ENCODE peak calls at places on chromosomes 2 and 18, in nine cellular contexts. D is IMR-90, H is neuronal stem cell, J is PC-9, B is lung, L is gastrocnemius medialis, Z is mesenchymal stem cell, Q is upper lobe of right lung, K is colonic mucosa. F is an unnamed sample. For H3K4me1, the result is how much of the 10 kb centered on the place peaks cover.

GRCh38 chr2:56184500-56184996 is 758 bp downstream of the CCDC85A start:
- DNase-seq in D (no peak), H (peak), J (no peak), B (peak), L (no peak), Z (peak), Q (peak), K (peak), F (no peak)

GRCh38 chr2:66437055-66437454 is 2.1 kb downstream of the MEIS1 start:
- DNase-seq in D (no peak), H (no peak), J (no peak), B (no peak), L (no peak), Z (peak), Q (no peak), K (no peak), F (no peak)

GRCh38 chr18:48975817-48976649 is 25.3 kb upstream of the SMAD7 start:
- DNase-seq in D (peak), H (peak), J (peak), B (peak), L (peak), Z (peak), Q (peak), K (peak), F (peak)

GRCh38 chr18:14089781-14090180 is 42.5 kb downstream of the ZNF519 start:
- DNase-seq in D (peak), H (no peak), J (no peak), B (no peak), L (no peak), Z (peak), Q (no peak), K (no peak), F (no peak)

GRCh38 chr2:169069818-169070217 is 455 bp downstream of the DHRS9 start:
- DNase-seq in D (no peak), H (no peak), J (no peak), B (no peak), L (no peak), Z (no peak), Q (no peak), K (no peak), F (no peak)

GRCh38 chr2:207184348-207184747 is 18.6 kb upstream of the KLF7 start:
- DNase-seq in D (peak), H (no peak), J (no peak), B (no peak), L (no peak), Z (peak), Q (no peak), K (no peak), F (no peak)

GRCh38 chr18:49177812-49178211 is 227.0 kb upstream of the SMAD7 start:
- DNase-seq in D (peak), H (no peak), J (no peak), B (no peak), L (no peak), Z (peak), Q (no peak), K (no peak), F (no peak)

GRCh38 chr2:1750935-1751767 is 6.8 kb upstream of the PXDN start:
- DNase-seq in D (peak), H (peak), J (peak), B (peak), L (peak), Z (peak), Q (peak), K (peak), F (peak)

GRCh38 chr2:227456772-227457171 is 15.2 kb upstream of the AGFG1 start:
- DNase-seq in D (peak), H (no peak), J (no peak), B (no peak), L (no peak), Z (no peak), Q (no peak), K (no peak), F (no peak)

GRCh38 chr2:120400546-120400945 is 54.6 kb downstream of the INHBB start:
- DNase-seq in D (no peak), H (no peak), J (no peak), B (no peak), L (no peak), Z (no peak), Q (no peak), K (no peak), F (no peak)

GRCh38 chr18:4547126-4547525 is 92.0 kb upstream of the DLGAP1 start:
- DNase-seq in D (no peak), H (no peak), J (no peak), B (no peak), L (no peak), Z (no peak), Q (no peak), K (no peak), F (no peak)

GRCh38 chr2:48274040-48274439 is 255.9 kb upstream of the STON1 start:
- DNase-seq in D (no peak), H (no peak), J (no peak), B (no peak), L (no peak), Z (no peak), Q (no peak), K (no peak), F (no peak)

GRCh38 chr18:32760391-32760790 is 12.4 kb downstream of the KLHL14 start:
- DNase-seq in D (no peak), H (no peak), J (no peak), B (no peak), L (no peak), Z (no peak), Q (no peak), K (no peak), F (no peak)

GRCh38 chr2:120150040-120150482 is 73.1 kb downstream of the TMEM185B start:
- DNase-seq in D (peak), H (no peak), J (no peak), B (no peak), L (no peak), Z (no peak), Q (no peak), K (no peak), F (no peak)

GRCh38 chr2:12314119-12314735 is 402.5 kb upstream of the TRIB2 start:
- DNase-seq in D (no peak), H (no peak), J (no peak), B (no peak), L (no peak), Z (no peak), Q (no peak), K (no peak), F (no peak)

GRCh38 chr2:233828546-233829192 is 25.7 kb downstream of the HJURP start:
- DNase-seq in D (no peak), H (no peak), J (no peak), B (no peak), L (no peak), Z (no peak), Q (peak), K (no peak), F (no peak)

GRCh38 chr2:129237966-129238725 is 741.3 kb upstream of the RAB6C start:
- DNase-seq in D (no peak), H (no peak), J (no peak), B (no peak), L (no peak), Z (peak), Q (no peak), K (no peak), F (peak)

GRCh38 chr2:23420840-23421476 is 36.0 kb downstream of the KLHL29 start:
- DNase-seq in D (no peak), H (no peak), J (no peak), B (no peak), L (no peak), Z (no peak), Q (no peak), K (peak), F (no peak)

GRCh38 chr2:240286596-240286995 is 146.1 kb upstream of the OTOS start:
- DNase-seq in D (no peak), H (no peak), J (no peak), B (no peak), L (no peak), Z (no peak), Q (no peak), K (no peak), F (no peak)

GRCh38 chr18:48862116-48862515 is 88.6 kb downstream of the SMAD7 start:
- DNase-seq in D (no peak), H (no peak), J (no peak), B (no peak), L (no peak), Z (no peak), Q (no peak), K (no peak), F (no peak)

GRCh38 chr2:96541326-96541725 is 4.8 kb downstream of the ARID5A start:
- DNase-seq in D (peak), H (no peak), J (peak), B (no peak), L (no peak), Z (no peak), Q (no peak), K (no peak), F (no peak)

GRCh38 chr2:169705927-169706326 is 11.7 kb downstream of the PHOSPHO2 start:
- DNase-seq in D (peak), H (no peak), J (no peak), B (no peak), L (no peak), Z (peak), Q (no peak), K (no peak), F (no peak)

GRCh38 chr2:36570416-36570815 is 27.6 kb downstream of the FEZ2 start:
- DNase-seq in D (peak), H (no peak), J (no peak), B (no peak), L (no peak), Z (peak), Q (no peak), K (no peak), F (no peak)

GRCh38 chr2:85505551-85506238 is 33.3 kb upstream of the MAT2A start:
- DNase-seq in D (no peak), H (no peak), J (no peak), B (no peak), L (no peak), Z (no peak), Q (no peak), K (no peak), F (no peak)

GRCh38 chr2:105442056-105442455 is 43.2 kb upstream of the FHL2 start:
- DNase-seq in D (no peak), H (no peak), J (no peak), B (no peak), L (no peak), Z (no peak), Q (no peak), K (no peak), F (no peak)

GRCh38 chr2:222424281-222424728 is at the start of gene SGPP2:
- DNase-seq in D (no peak), H (no peak), J (peak), B (peak), L (no peak), Z (no peak), Q (peak), K (peak), F (no peak)

GRCh38 chr18:70249118-70249517 is 39.7 kb upstream of the SOCS6 start:
- DNase-seq in D (peak), H (no peak), J (no peak), B (no peak), L (no peak), Z (no peak), Q (no peak), K (no peak), F (peak)

GRCh38 chr2:39455826-39456225 is 18.7 kb upstream of the MAP4K3 start:
- DNase-seq in D (peak), H (no peak), J (no peak), B (no peak), L (no peak), Z (peak), Q (no peak), K (no peak), F (peak)

GRCh38 chr2:46674451-46674850 is 195.1 kb downstream of the TMEM247 start:
- DNase-seq in D (peak), H (no peak), J (no peak), B (no peak), L (no peak), Z (peak), Q (no peak), K (no peak), F (no peak)

GRCh38 chr2:127193164-127193947 is 26.7 kb downstream of the CYP27C1 start:
- DNase-seq in D (peak), H (no peak), J (no peak), B (no peak), L (no peak), Z (no peak), Q (no peak), K (no peak), F (no peak)

GRCh38 chr18:70380915-70381896 is 92.4 kb downstream of the SOCS6 start:
- DNase-seq in D (no peak), H (peak), J (no peak), B (no peak), L (no peak), Z (no peak), Q (no peak), K (peak), F (no peak)

GRCh38 chr18:68817584-68817983 is 19.7 kb downstream of the CCDC102B start:
- DNase-seq in D (peak), H (no peak), J (no peak), B (no peak), L (no peak), Z (peak), Q (no peak), K (no peak), F (no peak)

GRCh38 chr2:232951891-232952290 is 61.2 kb downstream of the NGEF start:
- DNase-seq in D (no peak), H (no peak), J (peak), B (no peak), L (no peak), Z (no peak), Q (no peak), K (no peak), F (peak)

GRCh38 chr2:173803344-173803893 is 161.8 kb downstream of the SP3 start:
- DNase-seq in D (no peak), H (no peak), J (no peak), B (no peak), L (no peak), Z (no peak), Q (no peak), K (no peak), F (no peak)

GRCh38 chr2:151861171-151861570 is 33.0 kb upstream of the ARL5A start:
- DNase-seq in D (no peak), H (no peak), J (no peak), B (no peak), L (no peak), Z (no peak), Q (no peak), K (no peak), F (no peak)

GRCh38 chr18:74817576-74817975 is 219.9 kb downstream of the ZNF407 start:
- DNase-seq in D (no peak), H (no peak), J (no peak), B (no peak), L (no peak), Z (no peak), Q (no peak), K (no peak), F (no peak)

GRCh38 chr18:7824970-7825369 is 257.9 kb downstream of the PTPRM start:
- DNase-seq in D (no peak), H (no peak), J (no peak), B (no peak), L (no peak), Z (no peak), Q (no peak), K (no peak), F (no peak)

GRCh38 chr2:219416938-219417337 is 1.2 kb upstream of the DES start:
- DNase-seq in D (no peak), H (no peak), J (no peak), B (no peak), L (no peak), Z (no peak), Q (no peak), K (no peak), F (no peak)

GRCh38 chr2:219416233-219416598 is 2.0 kb upstream of the DES start:
- DNase-seq in D (no peak), H (no peak), J (no peak), B (no peak), L (no peak), Z (no peak), Q (no peak), K (no peak), F (no peak)

GRCh38 chr2:219418155-219418569 is at the start of gene DES:
- DNase-seq in D (no peak), H (no peak), J (no peak), B (no peak), L (peak), Z (no peak), Q (no peak), K (no peak), F (no peak)

GRCh38 chr2:219418570-219419189 is 503 bp downstream of the DES start:
- DNase-seq in D (no peak), H (no peak), J (no peak), B (no peak), L (no peak), Z (no peak), Q (no peak), K (no peak), F (no peak)

GRCh38 chr2:219417374-219417773 is 803 bp upstream of the DES start:
- DNase-seq in D (no peak), H (no peak), J (no peak), B (no peak), L (peak), Z (no peak), Q (no peak), K (no peak), F (no peak)
- H3K27ac ChIP-seq in D (no peak), H (no peak), J (no peak), B (peak), L (peak), Z (no peak), Q (no peak), K (peak), F (no peak)

GRCh38 chr2:218292700-218293014 is 354 bp upstream of the TMBIM1 start:
- DNase-seq in D (no peak), H (no peak), J (no peak), B (no peak), L (no peak), Z (no peak), Q (no peak), K (no peak), F (no peak)
- H3K4me1 ChIP-seq in D (under half), H (under half), J (half or more), B (under half), L (under half), Z (under half), Q (half or more), K (under half), F (under half)

DNA sequence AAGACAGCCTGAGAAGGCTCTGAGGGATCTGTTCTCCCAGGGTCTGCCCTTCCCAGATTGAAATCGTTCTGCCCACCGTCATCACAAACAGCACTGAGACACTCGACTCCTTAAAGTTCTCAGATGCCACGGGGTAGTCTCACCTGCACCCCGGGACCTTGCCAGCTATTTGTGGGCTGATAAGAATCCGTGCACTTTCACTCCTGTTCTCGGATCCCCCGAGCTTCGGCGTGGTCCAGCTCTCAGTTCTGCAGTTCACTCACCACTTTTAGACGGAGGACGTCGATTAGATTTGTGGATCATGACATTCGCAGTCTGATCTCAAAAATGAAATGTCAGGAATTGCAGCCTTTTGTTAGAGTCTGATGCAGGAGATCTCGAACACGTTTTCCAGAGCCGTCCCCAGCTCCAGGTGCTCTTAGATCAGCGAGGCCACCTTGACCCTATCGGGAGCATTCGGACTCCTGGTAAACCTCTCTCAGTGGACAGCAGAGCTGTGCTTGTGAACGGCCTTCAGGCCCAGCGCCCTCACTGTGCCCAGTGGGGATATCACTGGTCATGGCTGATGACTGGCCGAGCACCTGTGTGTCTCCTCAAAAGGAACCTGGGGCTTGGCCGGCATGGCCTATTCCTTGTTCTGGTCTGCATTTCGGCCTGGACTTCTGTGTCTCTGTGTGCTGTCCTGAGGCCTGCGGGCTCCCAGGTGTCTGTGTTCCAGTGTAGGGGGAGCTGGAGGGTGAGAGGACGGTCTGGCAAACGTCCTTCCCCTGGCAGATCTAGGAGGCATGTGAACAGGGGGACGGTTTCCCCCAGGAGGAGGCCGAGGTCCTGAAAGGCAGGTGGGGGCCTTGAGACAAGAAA is 43.2 kb downstream of the TWIST2 start:
- DNase-seq in D (no peak), H (no peak), J (no peak), B (no peak), L (no peak), Z (no peak), Q (no peak), K (no peak), F (no peak)
- H3K27ac ChIP-seq in D (no peak), H (no peak), J (no peak), B (no peak), L (no peak), Z (no peak), Q (no peak), K (no peak), F (no peak)

GRCh38 chr18:9925369-9925768 is 11.6 kb downstream of the VAPA start:
- DNase-seq in D (peak), H (no peak), J (no peak), B (no peak), L (no peak), Z (no peak), Q (no peak), K (no peak), F (no peak)
- H3K4me1 ChIP-seq in D (under half), H (under half), J (under half), B (under half), L (half or more), Z (under half), Q (half or more), K (under half), F (half or more)

GRCh38 chr18:21597616-21598015 is 2.9 kb downstream of the ESCO1 start:
- DNase-seq in D (no peak), H (no peak), J (no peak), B (no peak), L (no peak), Z (no peak), Q (no peak), K (no peak), F (no peak)
- H3K27ac ChIP-seq in D (no peak), H (no peak), J (no peak), B (no peak), L (no peak), Z (no peak), Q (no peak), K (no peak), F (no peak)

DNA sequence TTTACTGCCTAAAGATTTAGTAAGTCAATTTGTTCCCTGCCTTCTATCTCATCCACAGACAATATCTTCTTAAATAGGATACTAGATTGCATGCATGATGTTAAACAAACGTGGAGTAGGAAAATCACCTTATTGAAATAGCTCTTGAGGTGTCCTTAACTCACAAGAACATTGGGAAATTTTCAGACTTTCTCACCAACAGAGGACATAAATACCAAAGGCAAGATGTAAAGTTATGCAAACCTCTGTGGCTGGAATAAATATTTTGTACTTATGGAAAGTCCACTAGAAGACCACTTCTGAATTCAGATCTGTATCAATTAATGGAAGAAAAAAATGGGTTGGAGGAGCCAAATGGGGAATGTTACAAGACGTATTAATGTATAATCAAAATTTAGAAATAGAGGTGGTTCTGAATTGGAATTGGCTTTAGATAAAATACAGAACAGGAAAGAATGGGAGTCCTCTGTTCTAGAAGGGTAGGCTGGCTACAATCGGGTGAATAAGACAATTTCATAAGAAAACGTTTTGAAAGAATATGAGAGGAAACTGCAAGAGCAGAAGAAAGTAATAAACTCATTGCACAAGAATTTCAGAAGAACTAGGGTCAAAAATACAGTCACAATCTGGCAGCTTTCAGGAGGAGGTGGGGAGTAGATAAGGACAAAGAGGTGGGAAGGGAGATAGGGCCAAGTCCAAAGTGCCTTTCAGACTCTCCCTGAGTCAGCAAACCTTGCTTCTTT is 69.3 kb upstream of the FN1 start:
- DNase-seq in D (peak), H (no peak), J (no peak), B (no peak), L (no peak), Z (peak), Q (no peak), K (peak), F (no peak)
- H3K4me1 ChIP-seq in D (under half), H (under half), J (under half), B (under half), L (under half), Z (under half), Q (under half), K (under half), F (under half)

F was measured in foreskin keratinocyte.